ENCODE peak calls at places on chromosomes 1 and 21, in eight cellular contexts. Q is NCI-H2029, L is colonic mucosa, Y is chondrocyte, K is HT-29, I is kidney glomerular epithelial cell, O is lung, Z is PC-9. D is an unnamed sample.

GRCh38 chr1:34013958-34014737 is 150.3 kb downstream of the HMGB4 start:
- DNase-seq in O (peak; percentile 34), Q (no peak), Y (no peak), K (peak; percentile 25), Z (no peak), I (no peak), L (peak; percentile 22), D (no peak)

GRCh38 chr1:198595765-198596164 is 43.1 kb upstream of the PTPRC start:
- DNase-seq in O (no peak), I (no peak), L (no peak), Q (no peak), Y (no peak), K (no peak), Z (no peak), D (no peak)

GRCh38 chr1:208844158-208844557 is 600.0 kb upstream of the PLXNA2 start:
- DNase-seq in L (no peak), Z (no peak), O (no peak), Q (no peak), I (no peak), K (no peak), Y (no peak), D (no peak)

GRCh38 chr1:966135-966602 is at the start of gene PLEKHN1:
- DNase-seq in Z (peak; percentile 68), Y (no peak), O (peak; percentile 44), Q (no peak), I (peak; percentile 40), K (peak; percentile 76), L (peak; percentile 62), D (no peak)

GRCh38 chr1:9589144-9589718 is 520 bp downstream of the TMEM201 start:
- DNase-seq in O (peak; percentile 28), K (peak; percentile 32), I (no peak), Z (no peak), Y (no peak), Q (no peak), L (peak; percentile 36), D (peak; percentile 20)

GRCh38 chr1:161720341-161720887 is 930 bp upstream of the FCRLB start:
- DNase-seq in L (no peak), I (no peak), O (no peak), Z (no peak), Q (no peak), Y (no peak), K (no peak), D (no peak)

GRCh38 chr1:201463071-201463552 is 5.9 kb downstream of the PHLDA3 start:
- DNase-seq in Q (no peak), O (no peak), Z (peak; percentile 66), Y (no peak), L (no peak), I (peak; percentile 21), K (peak; percentile 68), D (no peak)

GRCh38 chr1:26066857-26067256 is 573 bp downstream of the TRIM63 start:
- DNase-seq in K (no peak), Q (no peak), O (no peak), L (no peak), I (no peak), Y (no peak), Z (no peak), D (no peak)

GRCh38 chr21:42429856-42430255 is 26.2 kb downstream of the UBASH3A start:
- DNase-seq in Z (no peak), K (no peak), I (no peak), Y (no peak), Q (no peak), L (no peak), O (no peak), D (no peak)

GRCh38 chr1:21541835-21542234 is 32.6 kb downstream of the ALPL start:
- DNase-seq in Y (no peak), O (no peak), L (no peak), Z (no peak), K (no peak), Q (no peak), I (no peak), D (no peak)

GRCh38 chr1:147611587-147611986 is 58.7 kb downstream of the ACP6 start:
- DNase-seq in K (no peak), O (no peak), Q (no peak), Y (no peak), Z (no peak), I (no peak), L (no peak), D (no peak)